ENCODE peak calls at places on chromosome 14, in seven cellular contexts. X, S, R, B, Q, J and U are unnamed samples.

GRCh38 chr14:68849416-68849815 is 56.5 kb upstream of the ZFP36L1 start:
- DNase-seq in J (no peak), R (no peak), Q (no peak), B (no peak), X (no peak), S (no peak), U (no peak)

GRCh38 chr14:100901391-100902183 is 1.9 kb downstream of the RTL1 start:
- DNase-seq in B (no peak), R (no peak), S (no peak), Q (no peak), J (peak), X (no peak), U (no peak)

GRCh38 chr14:38238332-38238731 is 17.6 kb downstream of the CLEC14A start:
- DNase-seq in B (peak), X (no peak), R (peak), J (no peak), S (peak), Q (no peak), U (no peak)

GRCh38 chr14:60561845-60562746 is 53.1 kb downstream of the SIX6 start:
- DNase-seq in Q (peak), J (peak), R (peak), B (peak), S (peak), X (peak), U (peak)

GRCh38 chr14:99268776-99269510 is 3.1 kb downstream of the BCL11B start:
- DNase-seq in X (no peak), R (no peak), S (no peak), J (no peak), B (no peak), Q (no peak), U (no peak)

GRCh38 chr14:54738009-54738408 is 164.6 kb downstream of the GCH1 start:
- DNase-seq in S (peak), R (no peak), J (no peak), B (no peak), Q (no peak), X (no peak), U (no peak)

GRCh38 chr14:60944206-60944605 is 36.7 kb downstream of the TRMT5 start:
- DNase-seq in B (no peak), X (no peak), Q (no peak), S (no peak), R (peak), J (no peak), U (no peak)

GRCh38 chr14:105859717-105860614 is 333.6 kb downstream of the TMEM121 start:
- DNase-seq in X (no peak), R (no peak), J (peak), B (no peak), S (no peak), Q (peak), U (peak)

GRCh38 chr14:102026934-102027333 is 59.9 kb downstream of the HSP90AA1 start:
- DNase-seq in X (no peak), J (no peak), B (no peak), Q (no peak), S (no peak), R (no peak), U (no peak)

GRCh38 chr14:94383777-94384176 is 4.6 kb downstream of the SERPINA1 start:
- DNase-seq in B (no peak), J (no peak), S (no peak), Q (no peak), X (no peak), R (no peak), U (no peak)

GRCh38 chr14:54562334-54562733 is 4.6 kb upstream of the SAMD4A start:
- DNase-seq in Q (no peak), R (no peak), S (no peak), X (peak), J (no peak), B (no peak), U (no peak)

GRCh38 chr14:75861161-75861621 is 120.6 kb downstream of the TGFB3 start:
- DNase-seq in S (peak), R (peak), X (peak), B (peak), Q (no peak), J (peak), U (peak)

GRCh38 chr14:100398044-100398443 is 74.9 kb downstream of the SLC25A47 start:
- DNase-seq in Q (no peak), R (no peak), J (no peak), S (no peak), B (no peak), X (no peak), U (peak)

GRCh38 chr14:76292561-76292960 is 83.4 kb upstream of the ESRRB start:
- DNase-seq in R (no peak), X (no peak), J (no peak), B (no peak), Q (no peak), S (no peak), U (no peak)

GRCh38 chr14:74611672-74612345 is at the start of gene LTBP2:
- DNase-seq in Q (no peak), R (no peak), J (peak), B (no peak), X (no peak), S (peak), U (no peak)

GRCh38 chr14:68473794-68474193 is 319.1 kb downstream of the ZFP36L1 start:
- DNase-seq in Q (peak), S (no peak), J (peak), X (no peak), R (peak), B (no peak), U (peak)

GRCh38 chr14:49853572-49854375 is 1.2 kb upstream of the NEMF start:
- DNase-seq in J (peak), X (peak), Q (peak), B (peak), S (peak), R (peak), U (peak)

GRCh38 chr14:33714527-33715222 is 236.2 kb downstream of the EGLN3 start:
- DNase-seq in R (peak), Q (no peak), B (peak), X (no peak), S (peak), J (no peak), U (no peak)

GRCh38 chr14:57486767-57487379 is 6.8 kb downstream of the CCDC198 start:
- DNase-seq in Q (peak), B (peak), X (peak), S (peak), R (peak), J (peak), U (no peak)

GRCh38 chr14:24441485-24441884 is 1.1 kb downstream of the SDR39U1 start:
- DNase-seq in J (no peak), B (no peak), Q (no peak), S (no peak), R (no peak), X (no peak), U (no peak)

GRCh38 chr14:92635031-92635430 is 113.4 kb downstream of the LGMN start:
- DNase-seq in Q (no peak), J (no peak), B (no peak), S (no peak), X (no peak), R (no peak), U (no peak)

GRCh38 chr14:101737414-101738367 is 23.8 kb upstream of the PPP2R5C start:
- DNase-seq in B (no peak), J (no peak), X (no peak), S (no peak), Q (peak), R (no peak), U (no peak)

GRCh38 chr14:104940526-104941150 is 16.0 kb downstream of the PLD4 start:
- DNase-seq in B (no peak), X (no peak), S (peak), R (no peak), J (no peak), Q (no peak), U (no peak)

GRCh38 chr14:99507860-99508640 is 26.8 kb downstream of the CCNK start:
- DNase-seq in X (no peak), J (no peak), R (no peak), B (no peak), Q (no peak), S (no peak), U (no peak)

GRCh38 chr14:104357689-104358527 is 219.5 kb downstream of the KIF26A start:
- DNase-seq in X (no peak), J (peak), R (no peak), B (no peak), Q (no peak), S (no peak), U (no peak)

GRCh38 chr14:69711065-69711464 is 55.9 kb upstream of the SRSF5 start:
- DNase-seq in X (no peak), B (no peak), J (peak), R (peak), S (no peak), Q (no peak), U (no peak)

GRCh38 chr14:51224551-51224950 is 15.5 kb upstream of the TMX1 start:
- DNase-seq in R (no peak), Q (no peak), X (no peak), J (no peak), B (peak), S (no peak), U (no peak)

GRCh38 chr14:51216602-51217001 is 23.4 kb upstream of the TMX1 start:
- DNase-seq in Q (no peak), B (no peak), X (no peak), J (no peak), S (peak), R (no peak), U (no peak)

GRCh38 chr14:51225751-51226150 is 14.3 kb upstream of the TMX1 start:
- DNase-seq in R (peak), S (no peak), Q (no peak), B (no peak), J (no peak), X (no peak), U (no peak)

GRCh38 chr14:51219473-51220448 is 20.3 kb upstream of the TMX1 start:
- DNase-seq in R (peak), J (no peak), S (peak), X (peak), Q (peak), B (no peak), U (no peak)
- TF ChIP-seq CTCF in R (peak), J (peak), S (peak), X (peak), Q (peak), B (peak), U (peak)

GRCh38 chr14:22814945-22815713 is at the start of gene SLC7A7:
- DNase-seq in Q (peak), X (no peak), J (no peak), B (no peak), R (peak), S (no peak), U (peak)
- H3K4me3 ChIP-seq in Q (peak), X (no peak), J (no peak), B (no peak), R (no peak), S (no peak), U (peak)

DNA sequence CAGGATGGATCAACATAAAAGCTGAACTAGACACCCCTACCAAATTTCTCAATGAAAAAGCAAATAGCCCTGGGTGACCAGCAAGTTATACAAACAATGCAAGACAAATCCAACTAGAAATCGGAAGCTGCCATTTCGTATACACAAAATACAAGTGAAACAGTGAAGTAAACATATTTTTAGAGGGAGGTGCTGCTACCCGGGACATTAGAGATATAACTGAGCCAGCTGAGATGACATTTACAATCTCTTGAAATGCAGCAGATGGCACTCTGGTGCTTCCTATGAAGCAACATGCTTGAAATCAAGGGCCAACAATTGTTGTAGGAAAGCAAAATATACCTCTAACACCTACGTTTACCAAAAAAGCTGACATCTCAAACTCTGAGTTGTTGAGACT is 25.5 kb downstream of the BDKRB1 start:
- DNase-seq in Q (no peak), S (no peak), J (no peak), R (peak), B (no peak), X (no peak), U (no peak)
- TF ChIP-seq CTCF in Q (no peak), S (peak), J (no peak), R (no peak), B (no peak), X (no peak), U (no peak)

GRCh38 chr14:96148631-96149030 is 56.0 kb upstream of the BDKRB2 start:
- DNase-seq in S (no peak), J (peak), X (no peak), B (no peak), R (no peak), Q (no peak), U (no peak)

GRCh38 chr14:96150214-96150613 is 54.4 kb upstream of the BDKRB2 start:
- DNase-seq in X (no peak), Q (no peak), S (no peak), R (no peak), B (no peak), J (no peak), U (no peak)

GRCh38 chr14:96153003-96153402 is 51.6 kb upstream of the BDKRB2 start:
- DNase-seq in Q (no peak), X (no peak), R (no peak), B (no peak), S (no peak), J (no peak), U (no peak)

GRCh38 chr14:96149131-96149530 is 55.5 kb upstream of the BDKRB2 start:
- DNase-seq in R (no peak), X (no peak), Q (no peak), J (no peak), B (no peak), S (no peak), U (no peak)

GRCh38 chr14:96151242-96151641 is 53.4 kb upstream of the BDKRB2 start:
- DNase-seq in Q (no peak), B (no peak), J (no peak), X (no peak), S (no peak), R (no peak), U (no peak)
- H3K4me3 ChIP-seq in Q (no peak), B (no peak), J (no peak), X (no peak), S (no peak), R (no peak), U (no peak)

DNA sequence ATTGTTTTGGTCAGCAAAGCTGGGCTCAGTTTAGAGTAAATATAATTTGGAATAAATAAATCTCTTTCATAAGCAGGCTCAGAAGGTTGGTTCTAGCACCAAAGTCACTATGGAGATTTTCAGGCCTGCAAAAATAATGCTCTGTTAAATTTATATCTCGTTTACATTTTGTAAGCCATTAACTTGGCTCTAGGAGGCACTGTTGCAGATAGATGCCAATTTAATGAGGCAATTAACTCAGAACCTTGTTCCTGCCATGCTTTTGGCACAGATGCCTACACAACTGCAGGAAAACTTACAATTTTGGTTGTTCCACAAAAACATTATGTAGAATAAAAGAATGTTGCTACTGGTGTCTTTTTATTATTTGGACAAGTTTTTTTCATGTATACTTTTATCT is 428.1 kb downstream of the FLRT2 start:
- DNase-seq in Q (no peak), S (no peak), J (no peak), B (no peak), X (no peak), R (no peak), U (no peak)
- TF ChIP-seq CTCF in Q (peak), S (no peak), J (no peak), B (no peak), X (peak), R (no peak), U (no peak)

GRCh38 chr14:72075649-72076334 is 143.6 kb downstream of the RGS6 start:
- DNase-seq in Q (no peak), X (no peak), J (no peak), B (no peak), R (no peak), S (no peak), U (peak)

GRCh38 chr14:72064501-72064900 is 132.3 kb downstream of the RGS6 start:
- DNase-seq in B (no peak), R (no peak), S (no peak), J (no peak), Q (no peak), X (no peak), U (no peak)

DNA sequence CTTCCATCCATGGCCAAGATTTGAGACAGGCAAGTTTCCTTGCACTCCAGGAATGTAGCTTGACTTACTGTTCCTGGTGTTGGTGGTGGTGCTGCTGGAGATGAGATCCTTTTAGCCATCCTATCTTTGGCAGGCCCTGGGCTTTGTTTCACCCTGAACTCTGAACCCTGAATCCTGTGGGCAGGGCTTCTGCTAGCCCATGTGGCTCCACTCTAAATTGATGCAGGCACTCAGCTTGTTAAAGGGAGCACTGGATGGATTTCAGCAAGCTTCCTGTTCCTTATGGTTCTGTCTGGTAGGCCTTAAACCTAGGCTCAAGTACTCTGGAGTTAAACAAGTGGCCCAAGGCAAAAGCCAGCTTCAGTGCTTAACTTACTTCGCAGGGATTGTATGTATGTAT is 138.2 kb downstream of the RGS6 start:
- DNase-seq in X (no peak), J (no peak), Q (no peak), S (no peak), R (no peak), B (no peak), U (no peak)
- H3K4me3 ChIP-seq in X (no peak), J (no peak), Q (no peak), S (no peak), R (no peak), B (no peak), U (no peak)